ENCODE peak calls at places on chromosomes 7 and 10, in eight cellular contexts. Y is CD8-positive, alpha-beta T cell; B is body of pancreas; A is RWPE1; N is caudate nucleus; P is testis; Q is spleen; U is lower lobe of right lung. X is an unnamed sample.

GRCh38 chr7:84848219-84848973 is 338.5 kb downstream of the SEMA3D start:
- DNase-seq in N (no peak), Q (no peak), A (no peak), P (no peak), B (no peak), Y (no peak), U (no peak), X (no peak)

GRCh38 chr10:107544706-107545520 is 380.4 kb upstream of the SORCS1 start:
- DNase-seq in B (no peak), Q (no peak), P (no peak), Y (no peak), U (no peak), A (no peak), N (no peak), X (peak)

GRCh38 chr7:36272567-36273269 is 116.9 kb upstream of the ANLN start:
- DNase-seq in A (no peak), B (peak), Y (no peak), N (no peak), Q (no peak), U (peak), P (no peak), X (no peak)

GRCh38 chr10:9254353-9254752 is 1199.9 kb downstream of the GATA3 start:
- DNase-seq in Q (no peak), A (peak), N (no peak), Y (no peak), U (no peak), P (no peak), B (no peak), X (no peak)

GRCh38 chr7:151088019-151088855 is 2.0 kb downstream of the AGAP3 start:
- DNase-seq in A (no peak), Y (no peak), Q (no peak), B (no peak), P (no peak), N (no peak), U (no peak), X (peak)

GRCh38 chr7:29255839-29256782 is 61.5 kb downstream of the CHN2 start:
- DNase-seq in P (no peak), A (peak), Y (no peak), B (no peak), U (no peak), N (no peak), Q (no peak), X (no peak)

GRCh38 chr10:12351889-12352288 is 2.5 kb downstream of the CAMK1D start:
- DNase-seq in Y (no peak), N (no peak), Q (no peak), P (no peak), A (no peak), U (no peak), B (no peak), X (no peak)

GRCh38 chr10:33802566-33802965 is 468.1 kb upstream of the NRP1 start:
- DNase-seq in N (no peak), Q (no peak), P (no peak), A (no peak), B (no peak), U (no peak), Y (no peak), X (no peak)

GRCh38 chr7:22481726-22482125 is 18.3 kb downstream of the STEAP1B start:
- DNase-seq in A (no peak), N (no peak), P (no peak), B (no peak), U (no peak), Y (no peak), Q (no peak), X (no peak)

GRCh38 chr7:50754684-50755083 is 28.0 kb downstream of the GRB10 start:
- DNase-seq in B (no peak), P (no peak), N (no peak), A (no peak), Q (no peak), U (no peak), Y (no peak), X (no peak)

GRCh38 chr10:93081296-93081695 is 7.6 kb downstream of the CYP26A1 start:
- DNase-seq in U (no peak), N (no peak), B (no peak), A (no peak), Y (no peak), Q (peak), P (no peak), X (no peak)

GRCh38 chr7:89332026-89332425 is 536.5 kb upstream of the TEX47 start:
- DNase-seq in A (no peak), N (no peak), B (no peak), P (no peak), U (no peak), Q (no peak), Y (no peak), X (no peak)

GRCh38 chr10:114593816-114594468 is 64.1 kb downstream of the ABLIM1 start:
- DNase-seq in U (no peak), Y (no peak), B (no peak), A (no peak), N (no peak), P (no peak), Q (no peak), X (no peak)

GRCh38 chr7:32163141-32163806 is 93.1 kb upstream of the PDE1C start:
- DNase-seq in Q (no peak), U (no peak), B (peak), P (no peak), A (peak), N (no peak), Y (no peak), X (peak)

GRCh38 chr7:25968205-25968993 is 183.6 kb upstream of the NFE2L3 start:
- DNase-seq in Y (no peak), A (no peak), U (no peak), Q (peak), B (peak), N (no peak), P (no peak), X (no peak)

GRCh38 chr7:127873151-127873550 is 158.1 kb downstream of the LRRC4 start:
- DNase-seq in B (no peak), N (no peak), A (no peak), Y (no peak), U (no peak), P (no peak), Q (no peak), X (no peak)

GRCh38 chr7:35727571-35727970 is 32.6 kb upstream of the HERPUD2 start:
- DNase-seq in Y (no peak), B (no peak), U (no peak), N (no peak), A (no peak), Q (no peak), P (no peak), X (no peak)

GRCh38 chr10:101122270-101123084 is 8.6 kb upstream of the TLX1 start:
- DNase-seq in P (no peak), N (no peak), A (no peak), Q (peak), U (no peak), B (no peak), Y (no peak), X (no peak)

GRCh38 chr10:117441812-117442443 is 66.7 kb upstream of the PDZD8 start:
- DNase-seq in Q (peak), U (no peak), N (no peak), A (peak), P (no peak), Y (no peak), B (no peak), X (peak)

GRCh38 chr7:71883415-71883814 is 528.7 kb downstream of the CALN1 start:
- DNase-seq in A (no peak), U (no peak), B (no peak), Y (no peak), P (no peak), Q (no peak), N (no peak), X (no peak)

GRCh38 chr7:109101332-109101731 is 531.7 kb downstream of the DNAJB9 start:
- DNase-seq in P (no peak), Q (no peak), Y (no peak), A (no peak), U (no peak), N (no peak), B (no peak), X (no peak)

GRCh38 chr10:76554478-76554877 is 1083.1 kb downstream of the KCNMA1 start:
- DNase-seq in A (no peak), U (no peak), Q (no peak), N (no peak), Y (no peak), B (no peak), P (no peak), X (no peak)

GRCh38 chr10:76553700-76554470 is 1083.7 kb downstream of the KCNMA1 start:
- DNase-seq in N (no peak), P (no peak), Q (no peak), A (no peak), U (no peak), Y (no peak), B (no peak), X (no peak)

GRCh38 chr10:76550806-76551205 is 1086.8 kb downstream of the KCNMA1 start:
- DNase-seq in Y (no peak), A (no peak), Q (no peak), B (no peak), N (no peak), P (no peak), U (no peak), X (peak)

GRCh38 chr10:76555271-76555670 is 1082.3 kb downstream of the KCNMA1 start:
- DNase-seq in Y (no peak), Q (no peak), N (no peak), P (no peak), U (no peak), B (no peak), A (no peak), X (no peak)

GRCh38 chr10:76553231-76553630 is 1084.4 kb downstream of the KCNMA1 start:
- DNase-seq in A (no peak), N (no peak), Q (no peak), Y (no peak), B (no peak), U (no peak), P (no peak), X (no peak)
- H3K27ac ChIP-seq in A (no peak), N (no peak), Q (no peak), Y (no peak), B (no peak), U (no peak), P (no peak), X (peak)

GRCh38 chr7:129401228-129401967 is 32.8 kb upstream of the STRIP2 start:
- DNase-seq in B (no peak), N (no peak), A (peak), Q (no peak), Y (no peak), U (no peak), P (no peak), X (no peak)

GRCh38 chr7:129405527-129405926 is 28.7 kb upstream of the STRIP2 start:
- DNase-seq in N (no peak), P (no peak), A (no peak), U (no peak), Y (no peak), B (no peak), Q (no peak), X (no peak)

GRCh38 chr7:129401968-129402860 is 32.0 kb upstream of the STRIP2 start:
- DNase-seq in Y (peak), U (no peak), B (no peak), N (no peak), Q (no peak), A (no peak), P (no peak), X (no peak)
- H3K27ac ChIP-seq in Y (no peak), U (no peak), B (no peak), N (peak), Q (no peak), A (no peak), P (no peak), X (no peak)

GRCh38 chr10:73593110-73593509 is 2.0 kb upstream of the USP54 start:
- DNase-seq in N (no peak), Q (no peak), B (no peak), U (no peak), A (no peak), Y (no peak), P (no peak), X (no peak)
- H3K27ac ChIP-seq in N (no peak), Q (no peak), B (no peak), U (no peak), A (no peak), Y (no peak), P (no peak), X (no peak)

DNA sequence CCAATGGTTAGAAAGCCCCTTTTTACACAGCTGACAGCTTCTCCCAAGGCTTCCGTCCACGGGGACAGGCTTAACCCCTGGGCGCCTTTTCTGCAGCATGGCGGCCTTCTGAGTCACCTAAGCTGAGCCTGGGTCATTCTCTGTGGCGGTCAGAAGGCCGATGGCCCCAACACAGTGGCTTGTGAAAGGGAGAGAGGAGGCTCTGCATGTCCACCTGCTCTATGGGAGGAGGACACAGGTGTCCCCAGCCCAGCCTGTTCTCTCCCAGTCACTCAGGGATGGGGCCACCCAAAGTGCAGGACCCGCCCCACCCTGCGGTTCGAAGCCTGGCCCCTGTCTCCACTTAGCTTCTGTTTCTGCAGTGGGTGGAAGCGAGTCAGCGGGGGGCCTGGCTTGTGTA is 20.4 kb upstream of the TTYH3 start:
- DNase-seq in A (no peak), U (no peak), P (no peak), N (no peak), B (no peak), Y (no peak), Q (no peak), X (no peak)
- H3K27ac ChIP-seq in A (no peak), U (no peak), P (no peak), N (no peak), B (no peak), Y (no peak), Q (no peak), X (no peak)

GRCh38 chr7:102834466-102834865 is 78.3 kb upstream of the LRRC17 start:
- DNase-seq in U (no peak), N (no peak), Y (no peak), A (no peak), P (no peak), Q (no peak), B (no peak), X (no peak)

GRCh38 chr7:102833343-102833742 is 79.5 kb upstream of the LRRC17 start:
- DNase-seq in N (no peak), A (no peak), U (no peak), Q (no peak), B (no peak), Y (no peak), P (no peak), X (no peak)

GRCh38 chr7:102836977-102837376 is 75.8 kb upstream of the LRRC17 start:
- DNase-seq in P (no peak), N (no peak), Q (no peak), Y (no peak), B (no peak), U (no peak), A (no peak), X (no peak)

GRCh38 chr7:102836206-102836938 is 76.4 kb upstream of the LRRC17 start:
- DNase-seq in N (no peak), Q (no peak), P (no peak), U (no peak), B (no peak), A (peak), Y (no peak), X (peak)

GRCh38 chr7:102834999-102835398 is 77.8 kb upstream of the LRRC17 start:
- DNase-seq in Y (no peak), A (peak), B (no peak), N (no peak), U (no peak), Q (no peak), P (no peak), X (peak)
- H3K27ac ChIP-seq in Y (no peak), A (no peak), B (no peak), N (no peak), U (no peak), Q (no peak), P (no peak), X (peak)

GRCh38 chr10:124577651-124578050 is 116.0 kb downstream of the LHPP start:
- DNase-seq in A (no peak), P (no peak), U (peak), Y (no peak), Q (peak), B (no peak), N (no peak), X (no peak)

GRCh38 chr10:124575107-124576035 is 113.7 kb downstream of the LHPP start:
- DNase-seq in N (no peak), U (peak), Y (no peak), Q (peak), B (no peak), A (no peak), P (no peak), X (no peak)

GRCh38 chr10:124574456-124575070 is 112.9 kb downstream of the LHPP start:
- DNase-seq in N (no peak), A (no peak), B (no peak), Q (peak), U (peak), P (no peak), Y (no peak), X (no peak)

GRCh38 chr10:124578231-124579002 is 116.8 kb downstream of the LHPP start:
- DNase-seq in U (peak), P (no peak), B (no peak), Q (peak), Y (no peak), A (no peak), N (no peak), X (no peak)

GRCh38 chr10:124576526-124577420 is 115.2 kb downstream of the LHPP start:
- DNase-seq in N (no peak), Y (no peak), B (no peak), U (peak), Q (peak), A (no peak), P (no peak), X (no peak)
- H3K27ac ChIP-seq in N (no peak), Y (no peak), B (no peak), U (no peak), Q (no peak), A (no peak), P (no peak), X (no peak)

GRCh38 chr7:90957883-90958282 is 306.4 kb upstream of the FZD1 start:
- DNase-seq in P (no peak), U (no peak), N (no peak), B (no peak), Q (no peak), Y (no peak), A (no peak), X (no peak)
- H3K27ac ChIP-seq in P (no peak), U (no peak), N (no peak), B (no peak), Q (no peak), Y (no peak), A (no peak), X (no peak)

X was measured in SJSA1.